ENCODE peak calls at places on chromosome 10, in seven cellular contexts. Z is Kasumi-1; B is stimulated activated CD8-positive, alpha-beta memory T cell treated with anti-CD3 and anti-CD28 coated beads, Interleukin-15, amount 100 ng/mL, for 1 hour; X is M059J; W is stimulated activated CD4-positive, alpha-beta T cell treated with anti-CD3 and anti-CD28 coated beads, Interleukin-1b, Interleukin-23, amount 100 ng/mL, for 4 hours; J is activated CD8-positive, alpha-beta T cell treated with anti-CD3 and anti-CD28 coated beads for 36 hours; R is stimulated activated naive CD4-positive, alpha-beta T cell. K is an unnamed sample.

GRCh38 chr10:7703140-7703539 is at the start of gene ITIH2:
- DNase-seq in R (no peak), X (no peak), Z (no peak), J (no peak), W (no peak), B (no peak), K (no peak)

GRCh38 chr10:118214751-118215150 is 127.4 kb downstream of the FAM204A start:
- DNase-seq in J (no peak), X (no peak), R (no peak), Z (no peak), B (no peak), W (no peak), K (no peak)

GRCh38 chr10:83965473-83965872 is 173.8 kb upstream of the GHITM start:
- DNase-seq in W (no peak), B (no peak), Z (no peak), X (no peak), R (no peak), J (no peak), K (no peak)

GRCh38 chr10:34889004-34889869 is 74.1 kb upstream of the PARD3 start:
- DNase-seq in J (no peak), R (no peak), X (peak), Z (no peak), B (no peak), W (no peak), K (no peak)

GRCh38 chr10:8102708-8103401 is 48.4 kb downstream of the GATA3 start:
- DNase-seq in W (no peak), R (no peak), X (no peak), B (no peak), Z (no peak), J (peak), K (no peak)

GRCh38 chr10:114684822-114685209 is 26.7 kb upstream of the ABLIM1 start:
- DNase-seq in Z (no peak), X (peak), W (no peak), J (no peak), B (no peak), R (no peak), K (no peak)

GRCh38 chr10:79348640-79348988 is 1.3 kb downstream of the PPIF start:
- DNase-seq in X (no peak), Z (no peak), B (no peak), R (no peak), W (no peak), J (no peak), K (no peak)

GRCh38 chr10:89793649-89794254 is 92.4 kb downstream of the KIF20B start:
- DNase-seq in W (peak), B (no peak), R (no peak), Z (peak), J (peak), X (peak), K (no peak)

GRCh38 chr10:13794982-13795381 is 208.2 kb downstream of the PRPF18 start:
- DNase-seq in B (no peak), W (no peak), X (no peak), R (no peak), Z (no peak), J (no peak), K (no peak)